ENCODE peak calls at places on chromosome 7, in four cellular contexts. I is breast epithelium, U is heart left ventricle, L is body of pancreas. X is an unnamed sample.

GRCh38 chr7:46970486-46970885 is 611.4 kb downstream of the TNS3 start:
- DNase-seq in L (no peak), I (no peak), U (no peak), X (no peak)

GRCh38 chr7:42575161-42575560 is 336.7 kb downstream of the C7orf25 start:
- DNase-seq in I (no peak), L (no peak), U (no peak), X (no peak)

GRCh38 chr7:31074403-31074802 is 22.3 kb downstream of the ADCYAP1R1 start:
- DNase-seq in U (no peak), L (peak), I (no peak), X (no peak)

GRCh38 chr7:118006979-118007378 is 133.7 kb upstream of the CTTNBP2 start:
- DNase-seq in U (no peak), L (no peak), I (peak), X (peak)

GRCh38 chr7:24463474-24463873 is 109.8 kb upstream of the PALS2 start:
- DNase-seq in I (no peak), U (no peak), L (no peak), X (no peak)

GRCh38 chr7:126185959-126186580 is 1066.7 kb downstream of the GRM8 start:
- DNase-seq in I (no peak), L (no peak), U (no peak), X (no peak)

GRCh38 chr7:153943428-153944370 is 108.5 kb upstream of the DPP6 start:
- DNase-seq in L (no peak), I (no peak), U (no peak), X (no peak)

GRCh38 chr7:17660116-17660515 is 280.2 kb downstream of the SNX13 start:
- DNase-seq in L (no peak), I (no peak), U (no peak), X (no peak)

GRCh38 chr7:36182854-36183604 is 30.0 kb downstream of the EEPD1 start:
- DNase-seq in U (no peak), I (no peak), L (peak), X (peak)

GRCh38 chr7:142010952-142011548 is 15.4 kb downstream of the MGAM start:
- DNase-seq in U (no peak), I (no peak), L (no peak), X (no peak)

GRCh38 chr7:47579458-47579857 is 2.5 kb downstream of the TNS3 start:
- DNase-seq in I (no peak), L (no peak), U (no peak), X (no peak)

GRCh38 chr7:79734158-79734557 is 280.7 kb upstream of the MAGI2 start:
- DNase-seq in U (no peak), I (no peak), L (no peak), X (no peak)

GRCh38 chr7:96320437-96320836 is 1.5 kb downstream of the SLC25A13 start:
- DNase-seq in U (no peak), I (no peak), L (no peak), X (no peak)

GRCh38 chr7:5243295-5243694 is 39.4 kb upstream of the SLC29A4 start:
- DNase-seq in U (no peak), L (no peak), I (no peak), X (no peak)

GRCh38 chr7:80918909-80919721 is at the start of gene SEMA3C:
- DNase-seq in U (peak), L (peak), I (peak), X (peak)

GRCh38 chr7:150826061-150826849 is 25.7 kb downstream of the TMEM176A start:
- DNase-seq in U (peak), I (no peak), L (no peak), X (peak)

GRCh38 chr7:144937199-144937598 is 101.3 kb upstream of the TPK1 start:
- DNase-seq in U (no peak), I (no peak), L (no peak), X (no peak)

GRCh38 chr7:86058649-86059048 is 585.1 kb upstream of the GRM3 start:
- DNase-seq in L (peak), U (no peak), I (no peak), X (no peak)

GRCh38 chr7:105354383-105354782 is 34.3 kb downstream of the SRPK2 start:
- DNase-seq in U (no peak), I (no peak), L (no peak), X (no peak)

GRCh38 chr7:73470208-73470607 is 36.6 kb downstream of the FZD9 start:
- DNase-seq in U (no peak), L (no peak), I (no peak), X (no peak)

GRCh38 chr7:45885264-45885882 is 2.9 kb upstream of the IGFBP1 start:
- DNase-seq in I (no peak), L (no peak), U (no peak), X (peak)

GRCh38 chr7:30485667-30486066 is 7.1 kb upstream of the NOD1 start:
- DNase-seq in L (no peak), I (no peak), U (no peak), X (no peak)

GRCh38 chr7:100612730-100613446 is 548 bp downstream of the MOSPD3 start:
- DNase-seq in U (no peak), L (no peak), I (peak), X (no peak)

GRCh38 chr7:100614308-100614861 is 2.0 kb downstream of the MOSPD3 start:
- DNase-seq in I (no peak), U (no peak), L (no peak), X (no peak)

GRCh38 chr7:100613447-100614185 is 1.3 kb downstream of the MOSPD3 start:
- DNase-seq in I (no peak), L (no peak), U (no peak), X (no peak)

GRCh38 chr7:100607111-100607510 is 4.9 kb downstream of the PCOLCE start:
- DNase-seq in I (no peak), L (no peak), U (no peak), X (no peak)

DNA sequence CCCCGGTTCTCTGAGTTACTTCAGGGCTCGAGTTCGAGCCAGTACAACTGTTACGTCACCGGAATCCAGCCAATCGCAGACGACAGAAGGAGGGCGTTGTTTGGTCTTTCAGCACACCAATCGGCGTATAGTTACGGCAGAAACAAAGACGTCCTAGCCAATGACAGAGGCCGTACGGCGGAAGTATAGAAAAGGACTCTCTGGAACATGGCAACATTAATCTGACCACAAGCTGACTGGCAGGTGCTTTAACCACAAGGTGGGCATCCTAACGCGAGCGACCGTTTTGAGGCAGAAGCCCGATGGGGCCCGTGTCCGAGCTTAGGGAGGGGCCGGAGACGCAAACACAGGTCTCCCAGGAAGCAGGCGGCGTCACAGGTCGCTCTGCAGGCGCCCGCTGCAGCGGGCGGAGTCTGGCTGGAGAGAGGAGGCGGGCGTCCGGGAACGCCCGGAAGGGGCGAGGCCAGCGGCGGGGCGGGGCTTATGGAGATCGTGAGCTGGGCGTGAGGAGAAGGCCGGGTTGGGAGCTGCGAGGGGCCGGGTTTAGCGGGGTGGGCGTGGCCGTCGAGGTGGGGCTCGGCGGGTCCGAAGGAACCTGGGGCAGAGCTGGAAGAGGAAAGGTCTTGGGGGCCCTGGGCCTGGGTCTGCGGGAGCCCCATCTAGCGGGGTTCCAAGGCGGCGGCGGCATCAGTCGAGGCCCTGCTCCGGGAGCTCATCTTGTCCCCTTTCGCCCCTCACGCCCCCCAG is at the start of gene MOSPD3:
- DNase-seq in L (peak), I (peak), U (peak), X (peak)
- TF ChIP-seq POLR2A in L (peak), I (peak), U (peak), X (peak)

DNA sequence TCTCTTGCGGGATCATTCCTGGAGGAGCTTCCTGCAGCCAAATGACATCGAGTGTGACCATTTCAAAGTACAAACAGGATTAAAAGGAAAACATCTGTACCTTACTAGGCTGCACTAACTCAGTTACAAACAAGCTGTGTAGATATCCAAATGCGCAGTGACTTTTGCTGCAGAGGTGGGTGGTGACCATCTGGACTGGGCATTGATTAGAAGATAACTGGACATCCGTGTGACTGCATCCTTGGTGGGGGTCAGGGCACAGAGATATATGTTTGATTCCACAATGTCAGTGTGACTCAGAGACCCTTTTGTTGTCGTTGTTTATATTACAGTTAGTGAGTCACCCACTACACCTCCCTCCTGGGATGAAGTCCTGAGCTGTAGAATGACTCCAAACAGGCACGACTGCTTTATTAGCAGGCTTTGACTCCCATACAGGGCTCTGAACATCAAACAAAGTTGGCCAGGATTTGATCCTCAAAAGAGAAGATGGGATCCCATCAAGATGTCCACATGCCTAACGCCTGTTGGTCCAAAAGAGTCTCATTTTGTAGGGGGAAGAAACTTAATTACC is 56.7 kb upstream of the SDK1 start:
- DNase-seq in U (no peak), I (no peak), L (no peak), X (no peak)
- H3K27ac ChIP-seq in U (no peak), I (no peak), L (no peak), X (no peak)

DNA sequence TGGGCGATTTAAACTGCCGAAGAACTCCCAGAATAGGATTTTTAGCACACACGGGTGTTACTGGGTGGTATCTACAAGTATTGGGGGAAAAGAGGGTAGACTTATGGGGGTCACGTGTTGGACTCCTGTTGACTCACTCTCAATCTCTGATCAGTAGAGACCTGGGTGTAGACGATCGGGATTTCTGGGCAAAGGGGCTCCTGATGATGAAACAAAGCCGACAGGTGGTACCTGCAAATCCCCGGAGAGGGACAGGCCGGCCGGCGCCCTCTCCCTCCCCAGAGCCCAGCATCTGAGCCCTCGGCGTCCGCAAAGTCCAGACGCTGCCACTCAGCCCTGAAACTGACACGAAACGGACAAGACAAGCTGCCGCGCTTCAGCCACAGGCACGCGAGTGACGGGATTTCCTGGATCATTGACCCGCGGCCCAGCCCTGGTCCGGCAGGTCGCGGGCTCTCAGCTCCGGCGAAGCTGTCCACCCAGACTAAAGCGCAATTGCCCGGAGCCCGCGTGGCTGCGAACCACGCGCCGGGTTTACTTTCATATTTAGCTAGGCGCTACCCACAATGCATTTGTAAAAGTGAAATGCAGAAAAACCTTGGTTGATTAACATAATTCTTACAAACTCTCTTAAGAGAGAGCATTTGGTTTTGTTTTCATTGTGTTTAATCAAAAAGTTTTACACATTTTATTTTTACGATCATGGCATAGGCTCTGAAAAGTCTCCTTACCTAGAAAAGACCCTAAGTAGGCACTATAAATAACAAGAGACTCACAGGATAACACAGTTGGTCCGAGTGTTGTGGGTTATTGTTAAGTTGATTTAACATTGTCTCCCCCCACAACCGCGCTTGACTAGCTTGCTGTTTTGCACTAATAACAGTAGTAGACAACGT is 56.9 kb upstream of the EZH2 start:
- DNase-seq in L (peak), I (peak), U (peak), X (peak)
- TF ChIP-seq POLR2A in L (peak), I (no peak), U (peak), X (peak)

DNA sequence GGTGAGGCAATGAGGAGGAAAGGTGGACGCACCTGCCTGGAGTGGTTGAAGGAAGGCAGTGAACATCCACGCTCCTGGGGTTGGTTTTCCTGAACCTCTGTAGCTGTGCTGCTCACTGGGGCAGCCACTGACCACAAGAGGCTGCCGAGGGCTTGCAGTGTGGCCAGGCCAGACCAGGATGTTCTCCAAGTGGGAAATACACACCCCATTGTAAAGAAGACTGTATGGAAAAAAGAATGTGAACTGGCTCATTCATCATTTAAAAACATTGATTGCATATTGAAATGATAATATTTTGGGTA is 107.6 kb downstream of the SNX10 start:
- DNase-seq in L (peak), I (no peak), U (peak), X (peak)
- H3K27ac ChIP-seq in L (peak), I (peak), U (no peak), X (no peak)